ENCODE peak calls at places on chromosomes 16 and 17, in ten cellular contexts. J is keratinocyte, F is colonic mucosa, P is A549, G is mesenchymal stem cell, W is psoas muscle, V is aorta, T is body of pancreas, K is SJSA1, O is IMR-90. S is an unnamed sample. For H3K9me3 and H3K4me1, the result is how much of the 10 kb centered on the place peaks cover.

GRCh38 chr16:57007050-57007449 is 17.7 kb downstream of the NLRC5 start:
- DNase-seq in K (no peak), O (peak), P (no peak), T (no peak), F (no peak), W (no peak), J (no peak), V (no peak), G (no peak), S (no peak)

GRCh38 chr17:49104511-49105074 is 28.0 kb upstream of the B4GALNT2 start:
- DNase-seq in G (peak), V (no peak), K (no peak), W (no peak), F (no peak), T (no peak), P (no peak), J (no peak), O (peak), S (no peak)

GRCh38 chr16:12455287-12455798 is 348.3 kb downstream of the CPPED1 start:
- DNase-seq in J (no peak), P (peak), F (peak), T (peak), O (peak), W (peak), K (peak), G (peak), V (peak), S (peak)

GRCh38 chr17:67421869-67422273 is 44.8 kb downstream of the PITPNC1 start:
- DNase-seq in T (peak), G (peak), J (peak), F (peak), P (peak), W (no peak), O (peak), K (peak), V (no peak), S (no peak)

GRCh38 chr17:20184977-20185619 is 175.9 kb downstream of the SPECC1 start:
- DNase-seq in V (no peak), P (peak), T (no peak), J (no peak), K (no peak), G (peak), O (no peak), W (no peak), F (no peak), S (no peak)

GRCh38 chr17:4501295-4501949 is 2.7 kb downstream of the SPNS2 start:
- DNase-seq in V (no peak), T (no peak), K (no peak), O (no peak), P (no peak), W (no peak), G (no peak), J (no peak), F (no peak), S (no peak)

GRCh38 chr17:80356231-80356856 is 58.6 kb upstream of the ENDOV start:
- DNase-seq in V (peak), K (no peak), T (no peak), J (no peak), W (peak), O (no peak), P (no peak), G (no peak), F (no peak), S (no peak)

GRCh38 chr17:7041607-7042506 is 2.0 kb downstream of the SLC16A11 start:
- DNase-seq in O (no peak), F (no peak), P (no peak), T (no peak), V (no peak), K (no peak), J (no peak), G (no peak), W (no peak), S (no peak)

GRCh38 chr17:7553356-7553755 is 4.5 kb downstream of the TNFSF12 start:
- DNase-seq in G (no peak), P (no peak), F (no peak), J (no peak), K (no peak), W (no peak), T (no peak), V (no peak), O (no peak), S (no peak)

GRCh38 chr16:89822188-89823086 is 5.8 kb upstream of the SPIRE2 start:
- DNase-seq in K (no peak), P (no peak), O (no peak), W (no peak), G (no peak), V (no peak), J (no peak), T (no peak), F (peak), S (no peak)

GRCh38 chr16:2452650-2453049 is 7.3 kb upstream of the TEDC2 start:
- DNase-seq in G (no peak), P (no peak), J (no peak), T (no peak), F (no peak), W (no peak), V (no peak), O (no peak), K (no peak), S (no peak)

GRCh38 chr16:17271687-17272086 is 199.1 kb downstream of the XYLT1 start:
- DNase-seq in F (peak), K (peak), T (peak), G (no peak), J (no peak), P (no peak), O (peak), V (no peak), W (no peak), S (no peak)

GRCh38 chr16:12767897-12768296 is 35.8 kb downstream of the CPPED1 start:
- DNase-seq in T (no peak), K (no peak), W (no peak), G (no peak), O (no peak), J (no peak), F (no peak), V (no peak), P (no peak), S (no peak)

GRCh38 chr16:89170346-89171215 is 967 bp upstream of the CDH15 start:
- DNase-seq in T (peak), F (peak), P (peak), V (no peak), W (peak), J (no peak), G (no peak), O (no peak), K (no peak), S (peak)

GRCh38 chr16:54282202-54282922 is 4.2 kb downstream of the IRX3 start:
- DNase-seq in J (no peak), P (peak), O (no peak), F (peak), V (peak), W (peak), T (peak), G (no peak), K (no peak), S (peak)

GRCh38 chr17:3659541-3660111 is 8.8 kb downstream of the TAX1BP3 start:
- DNase-seq in G (peak), J (no peak), W (peak), T (peak), F (peak), P (peak), V (peak), K (peak), O (peak), S (peak)

GRCh38 chr17:45940826-45941225 is 46.5 kb downstream of the MAPT start:
- DNase-seq in V (no peak), K (no peak), W (no peak), T (no peak), J (no peak), O (no peak), G (no peak), F (no peak), P (no peak), S (peak)

GRCh38 chr16:81797443-81797842 is 18.4 kb downstream of the PLCG2 start:
- DNase-seq in V (no peak), G (no peak), T (no peak), J (no peak), F (no peak), O (no peak), P (no peak), K (no peak), W (no peak), S (no peak)

GRCh38 chr17:27293359-27293897 is 486 bp upstream of the WSB1 start:
- DNase-seq in J (no peak), O (no peak), T (peak), G (no peak), W (no peak), P (no peak), K (no peak), V (no peak), F (peak), S (peak)

GRCh38 chr16:3485821-3486505 is 9.3 kb downstream of the C16orf90 start:
- DNase-seq in K (no peak), F (no peak), V (peak), O (no peak), J (no peak), T (no peak), G (no peak), W (no peak), P (peak), S (peak)

GRCh38 chr16:66477028-66477515 is 50.0 kb downstream of the BEAN1 start:
- DNase-seq in G (no peak), F (no peak), W (no peak), O (no peak), P (no peak), V (peak), T (no peak), K (no peak), J (no peak), S (no peak)

GRCh38 chr17:31099051-31099450 is 4.3 kb downstream of the NF1 start:
- DNase-seq in F (no peak), W (no peak), G (no peak), P (no peak), V (no peak), T (no peak), J (no peak), O (peak), K (no peak), S (no peak)

GRCh38 chr17:50201226-50201854 is at the start of gene COL1A1:
- DNase-seq in T (peak), J (no peak), G (peak), O (peak), K (peak), P (no peak), W (peak), V (peak), F (peak), S (peak)

GRCh38 chr17:7634384-7634783 is 4.4 kb downstream of the SHBG start:
- DNase-seq in K (no peak), W (no peak), T (peak), J (no peak), V (no peak), G (peak), O (peak), P (peak), F (peak), S (no peak)

GRCh38 chr17:79305376-79305775 is 230.8 kb downstream of the ENGASE start:
- DNase-seq in F (no peak), J (no peak), P (no peak), V (no peak), G (no peak), W (no peak), K (no peak), O (no peak), T (no peak), S (no peak)

GRCh38 chr17:82791532-82791931 is 39.7 kb downstream of the TBCD start:
- DNase-seq in P (no peak), T (no peak), K (peak), F (no peak), W (no peak), O (peak), V (no peak), J (no peak), G (peak), S (no peak)

GRCh38 chr16:56372938-56373337 is 52.4 kb downstream of the AMFR start:
- DNase-seq in W (no peak), V (no peak), F (no peak), G (no peak), J (no peak), T (no peak), O (peak), K (no peak), P (no peak), S (no peak)

GRCh38 chr17:7130626-7131467 is 16.2 kb upstream of the ASGR2 start:
- DNase-seq in P (no peak), T (no peak), K (no peak), G (no peak), F (no peak), O (no peak), W (no peak), J (no peak), V (peak), S (no peak)

GRCh38 chr16:27446721-27447120 is 44.7 kb downstream of the IL21R start:
- DNase-seq in W (no peak), K (no peak), G (no peak), V (peak), T (no peak), O (no peak), P (no peak), F (no peak), J (no peak), S (peak)

GRCh38 chr17:41498276-41498675 is 7.1 kb downstream of the KRT13 start:
- DNase-seq in W (no peak), P (no peak), J (no peak), K (no peak), V (no peak), T (no peak), F (no peak), O (no peak), G (peak), S (no peak)

GRCh38 chr16:10514369-10515055 is 65.9 kb downstream of the EMP2 start:
- DNase-seq in O (peak), J (no peak), T (peak), V (no peak), P (peak), W (no peak), G (peak), K (no peak), F (peak), S (no peak)

GRCh38 chr17:75561927-75562603 is 25.5 kb upstream of the MYO15B start:
- DNase-seq in F (no peak), V (no peak), G (no peak), J (no peak), K (no peak), P (peak), O (no peak), T (no peak), W (no peak), S (no peak)

GRCh38 chr16:4544483-4544882 is 5.9 kb upstream of the CDIP1 start:
- DNase-seq in P (no peak), G (no peak), W (no peak), T (no peak), V (no peak), K (no peak), O (no peak), J (no peak), F (no peak), S (no peak)

GRCh38 chr16:71431176-71431575 is 10.7 kb downstream of the TLE7 start:
- DNase-seq in P (no peak), O (no peak), V (no peak), G (no peak), T (no peak), J (no peak), W (no peak), F (no peak), K (no peak), S (no peak)

GRCh38 chr16:60740033-60740696 is 1296.1 kb downstream of the CDH8 start:
- DNase-seq in K (no peak), W (no peak), P (no peak), T (no peak), O (no peak), F (no peak), G (no peak), V (no peak), J (no peak), S (no peak)
- H3K9me3 ChIP-seq in K (under half), W (under half), P (under half), T (under half), O (under half), F (under half), G (under half), V (under half), J (under half), S (under half)

GRCh38 chr16:52556083-52556482 is 9.1 kb upstream of the TOX3 start:
- DNase-seq in G (no peak), P (no peak), F (no peak), K (no peak), T (no peak), J (no peak), O (no peak), V (no peak), W (no peak), S (no peak)

GRCh38 chr16:52555572-52555971 is 8.6 kb upstream of the TOX3 start:
- DNase-seq in G (no peak), P (no peak), J (no peak), K (no peak), F (no peak), V (no peak), T (no peak), O (no peak), W (no peak), S (no peak)

GRCh38 chr16:52554334-52554733 is 7.4 kb upstream of the TOX3 start:
- DNase-seq in T (no peak), O (no peak), G (no peak), J (no peak), F (no peak), W (no peak), P (no peak), V (no peak), K (no peak), S (no peak)

GRCh38 chr16:52553322-52553721 is 6.4 kb upstream of the TOX3 start:
- DNase-seq in K (no peak), P (no peak), G (no peak), O (no peak), J (no peak), W (no peak), V (no peak), F (no peak), T (no peak), S (no peak)

GRCh38 chr16:52552643-52553042 is 5.7 kb upstream of the TOX3 start:
- DNase-seq in F (no peak), W (no peak), K (no peak), V (no peak), O (no peak), G (no peak), P (peak), J (peak), T (no peak), S (no peak)
- H3K27ac ChIP-seq in F (no peak), W (no peak), K (no peak), V (no peak), O (no peak), G (no peak), P (no peak), J (no peak), T (no peak), S (no peak)

DNA sequence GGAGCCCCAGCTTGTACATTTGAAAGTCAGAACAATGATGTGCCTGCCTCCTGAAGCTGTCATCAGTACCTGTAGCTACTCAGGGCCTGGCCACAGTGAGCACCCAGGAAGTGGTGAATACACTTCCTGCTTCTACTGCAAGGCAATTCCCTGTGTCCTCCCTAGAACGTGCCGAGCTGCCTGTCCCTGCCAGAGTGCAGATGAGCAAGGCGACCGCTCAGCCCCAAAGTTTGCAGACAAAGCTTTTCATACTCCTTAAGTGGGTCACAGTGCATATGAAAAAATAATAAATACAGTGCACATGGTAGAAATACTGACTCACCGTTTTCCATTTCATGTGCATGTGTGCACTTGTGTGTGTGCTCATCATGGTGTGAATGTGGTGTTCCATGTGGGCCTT is 77.3 kb downstream of the MPRIP start:
- DNase-seq in W (peak), P (peak), K (no peak), F (peak), G (peak), T (no peak), V (no peak), J (no peak), O (peak), S (no peak)
- H3K4me1 ChIP-seq in W (half or more), P (half or more), K (under half), F (under half), G (under half), T (half or more), V (under half), J (under half), O (under half), S (half or more)

GRCh38 chr16:35598696-35599332 is 2139.4 kb downstream of the TP53TG3F start:
- DNase-seq in F (no peak), V (no peak), O (no peak), P (peak), K (no peak), W (no peak), T (no peak), J (no peak), G (no peak), S (no peak)

GRCh38 chr16:35596467-35596866 is 2137.1 kb downstream of the TP53TG3F start:
- DNase-seq in T (no peak), F (no peak), W (no peak), G (no peak), J (no peak), K (no peak), P (no peak), O (no peak), V (no peak), S (no peak)

GRCh38 chr16:35602116-35602515 is 2142.7 kb downstream of the TP53TG3F start:
- DNase-seq in W (no peak), P (no peak), O (no peak), V (no peak), G (no peak), K (no peak), J (no peak), F (no peak), T (no peak), S (no peak)

DNA sequence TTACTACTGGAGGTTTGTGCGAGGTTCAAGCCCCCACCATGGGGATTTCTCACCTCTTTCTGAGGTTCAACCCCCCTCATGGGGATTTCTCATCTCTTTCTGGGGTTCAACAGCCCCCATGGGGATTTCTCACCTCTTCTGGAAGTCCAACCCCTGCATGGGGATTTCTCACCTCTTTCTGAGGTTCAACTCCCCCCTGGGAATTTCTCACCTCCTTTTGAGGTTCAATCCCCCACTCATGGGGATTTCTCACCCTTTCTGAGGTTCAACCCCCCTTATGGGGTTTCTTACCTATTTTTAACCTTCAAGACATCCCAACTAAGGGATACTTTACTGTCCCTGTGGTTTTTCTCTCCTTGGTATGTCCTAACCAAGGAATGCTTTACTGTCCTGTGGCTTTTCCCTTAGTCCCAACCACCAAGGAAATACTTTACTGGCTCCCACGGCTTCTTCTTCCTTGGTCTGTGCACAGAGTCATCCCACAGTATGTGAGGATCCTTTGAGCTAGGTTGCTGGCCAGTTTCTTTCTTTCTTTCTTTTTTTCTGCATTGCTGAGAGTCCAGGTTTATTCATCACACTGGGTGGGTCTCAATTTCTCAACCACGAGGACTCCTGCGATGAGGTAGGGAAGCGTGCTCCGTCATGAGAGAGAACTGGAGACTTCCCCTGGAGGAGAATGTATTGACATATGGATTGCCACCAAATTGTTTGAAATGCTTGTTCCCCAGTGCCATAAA is 2140.2 kb downstream of the TP53TG3F start:
- DNase-seq in V (no peak), F (no peak), K (no peak), J (peak), O (no peak), P (no peak), T (no peak), G (no peak), W (no peak), S (no peak)
- H3K9me3 ChIP-seq in V (under half), F (under half), K (under half), J (under half), O (under half), P (under half), T (under half), G (under half), W (under half), S (under half)

DNA sequence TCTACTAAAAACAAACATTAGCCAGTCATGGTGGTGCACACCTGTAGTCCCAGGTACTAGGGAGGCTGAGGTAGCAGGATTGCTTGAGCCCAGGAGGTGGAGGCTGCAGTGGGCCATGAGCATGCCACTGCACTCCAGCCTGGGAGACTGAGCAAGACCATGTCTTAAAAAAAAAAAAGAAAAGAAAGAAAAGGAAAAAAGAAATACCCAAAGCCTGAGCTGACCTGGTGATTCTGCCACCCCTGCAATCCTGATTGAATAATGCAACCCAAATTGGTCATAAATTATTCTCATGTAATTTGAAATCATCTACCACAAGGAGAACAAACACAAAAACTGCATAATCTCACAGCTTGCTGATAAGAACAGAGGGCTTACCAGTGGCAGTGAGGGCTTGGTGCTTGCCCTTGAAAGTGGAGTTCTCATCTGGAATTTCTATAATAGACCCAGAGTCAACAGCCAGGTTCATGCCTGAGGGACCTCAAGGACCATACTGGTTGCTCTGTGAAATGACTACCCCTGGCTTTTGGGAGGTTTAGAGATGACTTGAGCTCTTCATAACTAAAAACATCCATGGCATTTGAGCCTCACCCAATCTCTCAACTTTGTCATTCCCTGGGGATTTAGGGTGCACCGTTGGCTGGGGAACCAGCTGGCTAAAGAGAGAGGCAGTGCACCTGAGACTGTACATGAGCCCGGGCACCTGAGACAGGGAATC is 35.4 kb upstream of the TMC5 start:
- DNase-seq in K (no peak), P (no peak), O (no peak), J (no peak), G (no peak), T (no peak), F (no peak), V (no peak), W (no peak), S (no peak)
- H3K27ac ChIP-seq in K (no peak), P (peak), O (no peak), J (no peak), G (no peak), T (no peak), F (no peak), V (no peak), W (no peak), S (no peak)

GRCh38 chr17:5785343-5785742 is 201.0 kb upstream of the NLRP1 start:
- DNase-seq in O (peak), K (peak), G (peak), V (no peak), F (no peak), T (no peak), P (no peak), W (no peak), J (no peak), S (no peak)
- H3K4me1 ChIP-seq in O (under half), K (under half), G (under half), V (under half), F (under half), T (under half), P (under half), W (under half), J (under half), S (under half)